ENCODE peak calls at places on chromosome 19, in seven cellular contexts. U is PC-3, C is fibroblast of lung, Y is A549, Q is mammary epithelial cell, E is SK-N-SH, K is DND-41. R is an unnamed sample.

GRCh38 chr19:11227201-11227886 is 12.1 kb upstream of the ANGPTL8 start:
- DNase-seq in Y (no peak), C (no peak), U (peak; percentile 42), K (peak; percentile 31), E (peak; percentile 73), Q (no peak), R (no peak)

GRCh38 chr19:36209372-36209771 is 5.1 kb downstream of the ZNF565 start:
- DNase-seq in Y (no peak), E (no peak), C (no peak), U (no peak), Q (no peak), K (no peak), R (no peak)

GRCh38 chr19:48837586-48838191 is 1.4 kb upstream of the HSD17B14 start:
- DNase-seq in Y (no peak), K (no peak), Q (no peak), C (no peak), E (no peak), U (no peak), R (no peak)

GRCh38 chr19:50745221-50745620 is 22.1 kb downstream of the CLEC11A start:
- DNase-seq in Q (no peak), Y (no peak), C (no peak), U (no peak), K (no peak), E (no peak), R (no peak)

GRCh38 chr19:34188388-34188787 is 16.1 kb downstream of the LSM14A start:
- DNase-seq in U (no peak), K (no peak), Y (no peak), C (no peak), Q (no peak), E (no peak), R (no peak)

GRCh38 chr19:54390942-54391577 is 24.2 kb upstream of the TTYH1 start:
- DNase-seq in Y (no peak), K (peak; percentile 82), U (peak; percentile 69), Q (peak; percentile 18), C (peak; percentile 63), E (peak; percentile 68), R (peak; percentile 84)

GRCh38 chr19:47891622-47891922 is 5.5 kb upstream of the SULT2A1 start:
- DNase-seq in Q (no peak), K (no peak), U (no peak), Y (no peak), E (peak; percentile 31), C (no peak), R (no peak)

GRCh38 chr19:40274585-40275544 is 10.3 kb downstream of the AKT2 start:
- DNase-seq in C (no peak), E (no peak), U (no peak), Y (no peak), Q (no peak), K (no peak), R (peak; percentile 2)

GRCh38 chr19:51948979-51949378 is 21.7 kb downstream of the ZNF613 start:
- DNase-seq in E (peak; percentile 70), Y (no peak), U (no peak), K (no peak), C (peak; percentile 75), Q (no peak), R (no peak)

GRCh38 chr19:2214253-2214652 is 21.9 kb downstream of the PLEKHJ1 start:
- DNase-seq in Y (no peak), U (no peak), E (no peak), C (peak; percentile 13), Q (no peak), K (no peak), R (no peak)

GRCh38 chr19:3176715-3177501 is 1.7 kb upstream of the S1PR4 start:
- DNase-seq in E (no peak), K (no peak), Q (peak; percentile 94), C (peak; percentile 33), Y (peak; percentile 80), U (peak; percentile 86), R (peak; percentile 57)

GRCh38 chr19:39546599-39546998 is 6.6 kb upstream of the EID2 start:
- DNase-seq in K (no peak), Y (no peak), E (no peak), C (no peak), Q (peak; percentile 21), U (peak; percentile 14), R (no peak)

GRCh38 chr19:15292847-15293582 is 39.3 kb downstream of the BRD4 start:
- DNase-seq in Q (no peak), U (no peak), Y (no peak), C (peak; percentile 40), K (peak; percentile 49), E (no peak), R (no peak)

GRCh38 chr19:14325863-14326262 is 55.4 kb upstream of the ADGRE5 start:
- DNase-seq in E (no peak), C (no peak), Y (no peak), U (no peak), K (no peak), Q (no peak), R (no peak)

GRCh38 chr19:10316229-10317044 is 622 bp upstream of the FDX2 start:
- DNase-seq in U (no peak), Y (no peak), E (peak; percentile 88), K (no peak), Q (no peak), C (no peak), R (no peak)

GRCh38 chr19:27752530-27753184 is 1460.3 kb downstream of the UQCRFS1 start:
- DNase-seq in U (no peak), Q (no peak), Y (no peak), C (no peak), K (no peak), E (no peak), R (no peak)

GRCh38 chr19:29702161-29702957 is 12.7 kb downstream of the C19orf12 start:
- DNase-seq in E (no peak), K (no peak), Y (no peak), Q (no peak), U (no peak), C (no peak), R (no peak)

GRCh38 chr19:29702958-29703320 is 12.1 kb downstream of the C19orf12 start:
- DNase-seq in E (no peak), K (no peak), U (no peak), Q (no peak), C (no peak), Y (no peak), R (no peak)

GRCh38 chr19:29706635-29707034 is 8.4 kb downstream of the C19orf12 start:
- DNase-seq in U (no peak), Y (no peak), K (no peak), C (no peak), E (no peak), Q (no peak), R (no peak)

GRCh38 chr19:29705706-29706105 is 9.4 kb downstream of the C19orf12 start:
- DNase-seq in Y (no peak), E (no peak), C (no peak), U (no peak), Q (no peak), K (no peak), R (no peak)

DNA sequence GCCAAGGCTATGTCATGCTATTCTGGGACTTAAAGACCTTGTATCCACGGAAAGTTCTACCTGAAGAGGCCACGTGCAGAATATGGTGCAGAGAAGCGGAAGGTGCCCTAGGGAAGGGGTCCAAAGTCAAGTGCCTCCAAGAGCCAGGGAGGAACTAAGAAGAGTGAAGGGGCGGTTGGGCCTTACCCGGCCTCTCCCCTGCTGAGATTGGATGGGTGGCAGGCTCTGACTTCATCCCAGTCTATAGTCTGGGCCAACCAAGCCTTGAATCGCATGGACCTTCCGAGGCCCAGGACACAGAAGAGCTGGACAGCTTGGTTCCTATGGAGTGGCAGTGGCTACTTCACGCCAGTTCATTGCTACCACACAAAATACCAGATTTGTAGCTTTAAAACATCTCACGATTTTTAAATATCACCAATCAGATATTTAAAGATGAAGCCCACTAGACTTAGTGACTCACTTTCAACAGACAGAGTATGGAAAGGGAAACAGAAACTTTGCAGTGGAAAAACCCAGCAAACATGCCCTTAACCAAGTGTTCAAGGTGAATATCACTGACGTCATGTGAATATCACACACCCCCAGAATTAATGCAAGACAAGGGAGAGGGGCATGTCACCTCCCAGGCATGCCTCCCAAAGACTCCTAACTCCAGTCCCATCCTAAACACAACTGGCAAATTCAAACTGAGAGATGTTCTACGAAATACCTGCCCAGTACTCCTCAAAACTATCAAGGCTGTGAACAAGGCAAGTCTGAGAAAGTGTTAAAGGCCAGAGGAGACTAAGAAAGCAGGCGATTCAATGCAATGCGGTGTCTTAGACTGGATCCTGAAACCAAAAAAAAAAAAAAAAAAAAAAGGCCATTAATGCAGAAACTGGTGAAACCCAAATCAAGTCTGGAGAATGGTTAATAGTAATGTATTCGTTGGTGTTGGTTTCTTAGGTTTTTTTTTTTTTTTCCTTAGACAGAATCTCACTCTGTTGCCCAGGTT is 10.2 kb downstream of the C19orf12 start:
- DNase-seq in Y (no peak), U (no peak), K (no peak), E (no peak), C (no peak), Q (no peak), R (no peak)
- H3K4me2 ChIP-seq in Y (no peak overlapping the region), U (no peak overlapping the region), K (no peak overlapping the region), E (no peak overlapping the region), C (no peak overlapping the region), Q (no peak overlapping the region), R (no peak overlapping the region)

GRCh38 chr19:18522124-18522861 is 423 bp upstream of the ELL start:
- DNase-seq in U (peak; percentile 100), Q (peak; percentile 100), K (peak; percentile 100), C (peak; percentile 100), E (peak; percentile 96), Y (peak; percentile 88), R (peak; percentile 100)
- H3K4me2 ChIP-seq in U (peak overlapping the region; percentile 93), Q (peak overlapping the region; percentile 27), K (peak overlapping the region; percentile 63), C (peak overlapping the region; percentile 8), E (peak overlapping the region; percentile 29), Y (peak overlapping the region; percentile 50), R (peak overlapping the region; percentile 67)

GRCh38 chr19:6527893-6528543 is 2.8 kb upstream of the TNFSF9 start:
- DNase-seq in K (no peak), Q (no peak), Y (no peak), U (no peak), E (no peak), C (no peak), R (no peak)
- H3K4me2 ChIP-seq in K (no peak overlapping the region), Q (no peak overlapping the region), Y (no peak overlapping the region), U (no peak overlapping the region), E (no peak overlapping the region), C (no peak overlapping the region), R (no peak overlapping the region)

GRCh38 chr19:45460807-45461347 is 6.9 kb upstream of the FOSB start:
- DNase-seq in Y (no peak), K (no peak), U (no peak), Q (no peak), C (no peak), E (no peak), R (no peak)

GRCh38 chr19:45451850-45452387 is 15.9 kb upstream of the FOSB start:
- DNase-seq in U (no peak), E (no peak), C (no peak), Y (no peak), Q (no peak), K (no peak), R (no peak)

GRCh38 chr19:45455707-45456499 is 11.9 kb upstream of the FOSB start:
- DNase-seq in U (peak; percentile 95), C (peak; percentile 98), Q (peak; percentile 98), Y (peak; percentile 98), E (peak; percentile 71), K (no peak), R (peak; percentile 98)

GRCh38 chr19:45457776-45458175 is 10.0 kb upstream of the FOSB start:
- DNase-seq in U (no peak), K (no peak), E (no peak), Q (no peak), C (no peak), Y (no peak), R (no peak)

DNA sequence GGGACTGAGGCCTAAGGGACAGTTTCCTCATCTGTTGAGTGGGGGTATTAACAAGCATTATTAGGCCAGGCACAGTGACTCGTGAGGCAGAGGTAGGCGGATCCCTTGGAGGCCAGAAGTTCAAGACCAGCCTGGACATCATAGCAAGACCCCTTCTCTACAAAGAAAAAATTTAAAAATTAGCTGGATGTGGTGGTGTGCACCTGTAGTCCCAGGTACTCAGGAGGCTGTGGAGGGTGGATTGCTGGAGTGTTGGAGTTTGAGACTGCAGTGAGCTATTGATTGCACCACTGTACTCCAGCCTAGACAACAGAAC is 11.3 kb upstream of the FOSB start:
- DNase-seq in Y (no peak), Q (no peak), E (no peak), K (no peak), U (no peak), C (no peak), R (no peak)
- H3K4me2 ChIP-seq in Y (peak overlapping the region; percentile 84), Q (no peak overlapping the region), E (peak overlapping the region; percentile 72), K (no peak overlapping the region), U (peak overlapping the region; percentile 87), C (peak overlapping the region; percentile 87), R (peak overlapping the region; percentile 71)

R was measured in hepatocyte.